ENCODE peak calls at places on chromosomes 7 and 10, in seven cellular contexts. One of them, this sample, is unnamed.

GRCh38 chr7:22934473-22935065 is 79.4 kb downstream of the HYCC1 start:
- DNase-seq in fibroblast of pulmonary artery: no peak
- DNase-seq in Peyer's patch: no peak
- DNase-seq in lower leg skin: no peak
- DNase-seq in effector CD4-positive, alpha-beta T cell: no peak
- DNase-seq in amniotic epithelial cell: peak
- DNase-seq in Calu3: no peak
- DNase-seq in this sample: no peak

GRCh38 chr10:12614390-12615003 is 265.1 kb downstream of the CAMK1D start:
- DNase-seq in fibroblast of pulmonary artery: peak
- DNase-seq in Peyer's patch: no peak
- DNase-seq in lower leg skin: no peak
- DNase-seq in effector CD4-positive, alpha-beta T cell: no peak
- DNase-seq in amniotic epithelial cell: no peak
- DNase-seq in Calu3: no peak
- DNase-seq in this sample: no peak

GRCh38 chr10:35758086-35758485 is 116.0 kb upstream of the FZD8 start:
- DNase-seq in fibroblast of pulmonary artery: peak
- DNase-seq in Peyer's patch: no peak
- DNase-seq in lower leg skin: no peak
- DNase-seq in effector CD4-positive, alpha-beta T cell: no peak
- DNase-seq in amniotic epithelial cell: peak
- DNase-seq in Calu3: no peak
- DNase-seq in this sample: no peak

GRCh38 chr7:15199482-15199881 is 296.9 kb upstream of the DGKB start:
- DNase-seq in fibroblast of pulmonary artery: peak
- DNase-seq in Peyer's patch: no peak
- DNase-seq in lower leg skin: no peak
- DNase-seq in effector CD4-positive, alpha-beta T cell: no peak
- DNase-seq in amniotic epithelial cell: peak
- DNase-seq in Calu3: no peak
- DNase-seq in this sample: no peak

GRCh38 chr7:42614636-42615035 is 297.2 kb downstream of the C7orf25 start:
- DNase-seq in fibroblast of pulmonary artery: no peak
- DNase-seq in Peyer's patch: no peak
- DNase-seq in lower leg skin: no peak
- DNase-seq in effector CD4-positive, alpha-beta T cell: no peak
- DNase-seq in amniotic epithelial cell: no peak
- DNase-seq in Calu3: no peak
- DNase-seq in this sample: no peak

GRCh38 chr7:114645451-114645850 is 230.8 kb downstream of the FOXP2 start:
- DNase-seq in fibroblast of pulmonary artery: no peak
- DNase-seq in Peyer's patch: no peak
- DNase-seq in lower leg skin: no peak
- DNase-seq in effector CD4-positive, alpha-beta T cell: no peak
- DNase-seq in amniotic epithelial cell: no peak
- DNase-seq in Calu3: no peak
- DNase-seq in this sample: no peak

GRCh38 chr7:140059288-140060242 is 3.2 kb downstream of the PARP12 start:
- DNase-seq in fibroblast of pulmonary artery: peak
- DNase-seq in Peyer's patch: peak
- DNase-seq in lower leg skin: peak
- DNase-seq in effector CD4-positive, alpha-beta T cell: peak
- DNase-seq in amniotic epithelial cell: peak
- DNase-seq in Calu3: peak
- DNase-seq in this sample: peak

GRCh38 chr7:137658194-137658900 is 188.4 kb downstream of the DGKI start:
- DNase-seq in fibroblast of pulmonary artery: no peak
- DNase-seq in Peyer's patch: no peak
- DNase-seq in lower leg skin: no peak
- DNase-seq in effector CD4-positive, alpha-beta T cell: no peak
- DNase-seq in amniotic epithelial cell: peak
- DNase-seq in Calu3: no peak
- DNase-seq in this sample: no peak

GRCh38 chr7:877312-878232 is 1.2 kb downstream of the GET4 start:
- DNase-seq in fibroblast of pulmonary artery: no peak
- DNase-seq in Peyer's patch: peak
- DNase-seq in lower leg skin: no peak
- DNase-seq in effector CD4-positive, alpha-beta T cell: no peak
- DNase-seq in amniotic epithelial cell: no peak
- DNase-seq in Calu3: peak
- DNase-seq in this sample: peak

GRCh38 chr10:30392564-30392990 is 41.4 kb upstream of the MAP3K8 start:
- DNase-seq in fibroblast of pulmonary artery: peak
- DNase-seq in Peyer's patch: peak
- DNase-seq in lower leg skin: peak
- DNase-seq in effector CD4-positive, alpha-beta T cell: peak
- DNase-seq in amniotic epithelial cell: peak
- DNase-seq in Calu3: peak
- DNase-seq in this sample: peak

GRCh38 chr10:36301139-36301538 is 659.0 kb upstream of the FZD8 start:
- DNase-seq in fibroblast of pulmonary artery: no peak
- DNase-seq in Peyer's patch: no peak
- DNase-seq in lower leg skin: no peak
- DNase-seq in effector CD4-positive, alpha-beta T cell: no peak
- DNase-seq in amniotic epithelial cell: no peak
- DNase-seq in Calu3: no peak
- DNase-seq in this sample: no peak

GRCh38 chr10:86400705-86401587 is 34.4 kb upstream of the GRID1 start:
- DNase-seq in fibroblast of pulmonary artery: peak
- DNase-seq in Peyer's patch: peak
- DNase-seq in lower leg skin: peak
- DNase-seq in effector CD4-positive, alpha-beta T cell: peak
- DNase-seq in amniotic epithelial cell: no peak
- DNase-seq in Calu3: peak
- DNase-seq in this sample: peak

GRCh38 chr7:158527495-158527894 is 60.1 kb downstream of the PTPRN2 start:
- DNase-seq in fibroblast of pulmonary artery: no peak
- DNase-seq in Peyer's patch: no peak
- DNase-seq in lower leg skin: no peak
- DNase-seq in effector CD4-positive, alpha-beta T cell: no peak
- DNase-seq in amniotic epithelial cell: no peak
- DNase-seq in Calu3: no peak
- DNase-seq in this sample: no peak

GRCh38 chr7:108147031-108147563 is 16.9 kb upstream of the LAMB4 start:
- DNase-seq in fibroblast of pulmonary artery: no peak
- DNase-seq in Peyer's patch: no peak
- DNase-seq in lower leg skin: no peak
- DNase-seq in effector CD4-positive, alpha-beta T cell: no peak
- DNase-seq in amniotic epithelial cell: no peak
- DNase-seq in Calu3: no peak
- DNase-seq in this sample: no peak

GRCh38 chr10:75654171-75654772 is 222.8 kb downstream of the LRMDA start:
- DNase-seq in fibroblast of pulmonary artery: peak
- DNase-seq in Peyer's patch: no peak
- DNase-seq in lower leg skin: no peak
- DNase-seq in effector CD4-positive, alpha-beta T cell: no peak
- DNase-seq in amniotic epithelial cell: no peak
- DNase-seq in Calu3: no peak
- DNase-seq in this sample: no peak

GRCh38 chr10:15719062-15719898 is 442 bp downstream of the ITGA8 start:
- DNase-seq in fibroblast of pulmonary artery: no peak
- DNase-seq in Peyer's patch: no peak
- DNase-seq in lower leg skin: no peak
- DNase-seq in effector CD4-positive, alpha-beta T cell: no peak
- DNase-seq in amniotic epithelial cell: no peak
- DNase-seq in Calu3: no peak
- DNase-seq in this sample: no peak

GRCh38 chr10:62266147-62266546 is 2.5 kb downstream of the RTKN2 start:
- DNase-seq in fibroblast of pulmonary artery: no peak
- DNase-seq in Peyer's patch: no peak
- DNase-seq in lower leg skin: no peak
- DNase-seq in effector CD4-positive, alpha-beta T cell: no peak
- DNase-seq in amniotic epithelial cell: no peak
- DNase-seq in Calu3: no peak
- DNase-seq in this sample: no peak

GRCh38 chr10:47347303-47347675 is 874 bp upstream of the RBP3 start:
- DNase-seq in fibroblast of pulmonary artery: no peak
- DNase-seq in Peyer's patch: peak
- DNase-seq in lower leg skin: peak
- DNase-seq in effector CD4-positive, alpha-beta T cell: no peak
- DNase-seq in amniotic epithelial cell: no peak
- DNase-seq in Calu3: no peak
- DNase-seq in this sample: no peak

GRCh38 chr7:76023002-76023401 is 24.8 kb downstream of the STYXL1 start:
- DNase-seq in fibroblast of pulmonary artery: no peak
- DNase-seq in Peyer's patch: no peak
- DNase-seq in lower leg skin: no peak
- DNase-seq in effector CD4-positive, alpha-beta T cell: no peak
- DNase-seq in amniotic epithelial cell: no peak
- DNase-seq in Calu3: no peak
- DNase-seq in this sample: no peak

GRCh38 chr10:60048146-60048545 is 141.8 kb upstream of the CCDC6 start:
- DNase-seq in fibroblast of pulmonary artery: peak
- DNase-seq in Peyer's patch: no peak
- DNase-seq in lower leg skin: no peak
- DNase-seq in effector CD4-positive, alpha-beta T cell: no peak
- DNase-seq in amniotic epithelial cell: peak
- DNase-seq in Calu3: peak
- DNase-seq in this sample: no peak

GRCh38 chr10:79445217-79445707 is at the start of gene ZCCHC24:
- DNase-seq in fibroblast of pulmonary artery: peak
- DNase-seq in Peyer's patch: peak
- DNase-seq in lower leg skin: peak
- DNase-seq in effector CD4-positive, alpha-beta T cell: no peak
- DNase-seq in amniotic epithelial cell: no peak
- DNase-seq in Calu3: peak
- DNase-seq in this sample: peak

GRCh38 chr7:1965579-1966294 is 267.0 kb downstream of the MAD1L1 start:
- DNase-seq in fibroblast of pulmonary artery: no peak
- DNase-seq in Peyer's patch: no peak
- DNase-seq in lower leg skin: no peak
- DNase-seq in effector CD4-positive, alpha-beta T cell: no peak
- DNase-seq in amniotic epithelial cell: no peak
- DNase-seq in Calu3: no peak
- DNase-seq in this sample: no peak

GRCh38 chr10:124414077-124414476 is 4.6 kb downstream of the OAT start:
- DNase-seq in fibroblast of pulmonary artery: peak
- DNase-seq in Peyer's patch: no peak
- DNase-seq in lower leg skin: no peak
- DNase-seq in effector CD4-positive, alpha-beta T cell: no peak
- DNase-seq in amniotic epithelial cell: peak
- DNase-seq in Calu3: no peak
- DNase-seq in this sample: no peak

GRCh38 chr7:83267141-83267631 is 104.5 kb upstream of the PCLO start:
- DNase-seq in fibroblast of pulmonary artery: peak
- DNase-seq in Peyer's patch: no peak
- DNase-seq in lower leg skin: no peak
- DNase-seq in effector CD4-positive, alpha-beta T cell: no peak
- DNase-seq in amniotic epithelial cell: peak
- DNase-seq in Calu3: no peak
- DNase-seq in this sample: no peak

GRCh38 chr7:27194641-27195379 is 5.1 kb downstream of the HOXA13 start:
- DNase-seq in fibroblast of pulmonary artery: no peak
- DNase-seq in Peyer's patch: no peak
- DNase-seq in lower leg skin: peak
- DNase-seq in effector CD4-positive, alpha-beta T cell: no peak
- DNase-seq in amniotic epithelial cell: no peak
- DNase-seq in Calu3: no peak
- DNase-seq in this sample: no peak

GRCh38 chr10:119254355-119254754 is 47.0 kb downstream of the GRK5 start:
- DNase-seq in fibroblast of pulmonary artery: no peak
- DNase-seq in Peyer's patch: no peak
- DNase-seq in lower leg skin: no peak
- DNase-seq in effector CD4-positive, alpha-beta T cell: no peak
- DNase-seq in amniotic epithelial cell: no peak
- DNase-seq in Calu3: no peak
- DNase-seq in this sample: no peak

GRCh38 chr7:16051561-16052280 is 365.2 kb upstream of the MEOX2 start:
- DNase-seq in fibroblast of pulmonary artery: peak
- DNase-seq in Peyer's patch: no peak
- DNase-seq in lower leg skin: no peak
- DNase-seq in effector CD4-positive, alpha-beta T cell: no peak
- DNase-seq in amniotic epithelial cell: peak
- DNase-seq in Calu3: no peak
- DNase-seq in this sample: no peak

GRCh38 chr10:95841711-95842498 is 65.9 kb upstream of the CC2D2B start:
- DNase-seq in fibroblast of pulmonary artery: peak
- DNase-seq in Peyer's patch: no peak
- DNase-seq in lower leg skin: no peak
- DNase-seq in effector CD4-positive, alpha-beta T cell: peak
- DNase-seq in amniotic epithelial cell: peak
- DNase-seq in Calu3: peak
- DNase-seq in this sample: no peak

GRCh38 chr10:115432188-115432819 is 339.1 kb downstream of the ATRNL1 start:
- DNase-seq in fibroblast of pulmonary artery: peak
- DNase-seq in Peyer's patch: no peak
- DNase-seq in lower leg skin: no peak
- DNase-seq in effector CD4-positive, alpha-beta T cell: no peak
- DNase-seq in amniotic epithelial cell: peak
- DNase-seq in Calu3: no peak
- DNase-seq in this sample: no peak

GRCh38 chr10:103470755-103471653 is 8.0 kb downstream of the CALHM3 start:
- DNase-seq in fibroblast of pulmonary artery: peak
- DNase-seq in Peyer's patch: no peak
- DNase-seq in lower leg skin: peak
- DNase-seq in effector CD4-positive, alpha-beta T cell: peak
- DNase-seq in amniotic epithelial cell: no peak
- DNase-seq in Calu3: no peak
- DNase-seq in this sample: peak

GRCh38 chr7:156659203-156659602 is 18.6 kb downstream of the RNF32 start:
- DNase-seq in fibroblast of pulmonary artery: no peak
- DNase-seq in Peyer's patch: no peak
- DNase-seq in lower leg skin: no peak
- DNase-seq in effector CD4-positive, alpha-beta T cell: no peak
- DNase-seq in amniotic epithelial cell: no peak
- DNase-seq in Calu3: no peak
- DNase-seq in this sample: no peak

GRCh38 chr7:98214811-98215321 is 3.6 kb downstream of the BHLHA15 start:
- DNase-seq in fibroblast of pulmonary artery: no peak
- DNase-seq in Peyer's patch: no peak
- DNase-seq in lower leg skin: no peak
- DNase-seq in effector CD4-positive, alpha-beta T cell: no peak
- DNase-seq in amniotic epithelial cell: no peak
- DNase-seq in Calu3: no peak
- DNase-seq in this sample: no peak

GRCh38 chr10:11611248-11612003 is at the start of gene USP6NL:
- DNase-seq in fibroblast of pulmonary artery: peak
- DNase-seq in Peyer's patch: peak
- DNase-seq in lower leg skin: peak
- DNase-seq in effector CD4-positive, alpha-beta T cell: peak
- DNase-seq in amniotic epithelial cell: peak
- DNase-seq in Calu3: peak
- DNase-seq in this sample: peak

GRCh38 chr10:114301177-114301576 is 62.1 kb downstream of the VWA2 start:
- DNase-seq in fibroblast of pulmonary artery: no peak
- DNase-seq in Peyer's patch: no peak
- DNase-seq in lower leg skin: no peak
- DNase-seq in effector CD4-positive, alpha-beta T cell: no peak
- DNase-seq in amniotic epithelial cell: no peak
- DNase-seq in Calu3: no peak
- DNase-seq in this sample: no peak

GRCh38 chr7:22444181-22444966 is 55.6 kb downstream of the STEAP1B start:
- DNase-seq in fibroblast of pulmonary artery: peak
- DNase-seq in Peyer's patch: no peak
- DNase-seq in lower leg skin: no peak
- DNase-seq in effector CD4-positive, alpha-beta T cell: no peak
- DNase-seq in amniotic epithelial cell: no peak
- DNase-seq in Calu3: peak
- DNase-seq in this sample: no peak

GRCh38 chr7:142104550-142105527 is 6.7 kb upstream of the MGAM2 start:
- DNase-seq in fibroblast of pulmonary artery: no peak
- DNase-seq in Peyer's patch: no peak
- DNase-seq in lower leg skin: no peak
- DNase-seq in effector CD4-positive, alpha-beta T cell: no peak
- DNase-seq in amniotic epithelial cell: peak
- DNase-seq in Calu3: peak
- DNase-seq in this sample: no peak

This sample was measured in stimulated activated CD4-positive, alpha-beta T cell treated with anti-CD3 and anti-CD28 coated beads, Interleukin-4, amount 100 ng/mL, for 1 hour.